ENCODE peak calls at places on chromosomes 2 and 18, in four cellular contexts. Y, E, W and K are unnamed samples. For H3K4me1, the result is how much of the 10 kb centered on the place peaks cover.

GRCh38 chr2:149387411-149387810 is 57.0 kb downstream of the LYPD6 start:
- DNase-seq in W (no peak), Y (no peak), E (no peak), K (no peak)

GRCh38 chr2:36696533-36696932 is at the start of gene VIT:
- DNase-seq in W (no peak), E (no peak), Y (no peak), K (no peak)

GRCh38 chr2:53768233-53768542 is 584 bp downstream of the CHAC2 start:
- DNase-seq in W (no peak), E (no peak), Y (peak), K (no peak)

GRCh38 chr2:31888550-31888949 is 122.3 kb downstream of the MEMO1 start:
- DNase-seq in E (no peak), Y (no peak), W (no peak), K (no peak)

GRCh38 chr2:162067596-162067995 is 6.4 kb downstream of the DPP4 start:
- DNase-seq in Y (no peak), W (no peak), E (no peak), K (no peak)

GRCh38 chr18:36572135-36572856 is 256.5 kb downstream of the TPGS2 start:
- DNase-seq in W (no peak), Y (peak), E (peak), K (peak)

GRCh38 chr18:48775372-48776160 is 175.2 kb downstream of the SMAD7 start:
- DNase-seq in Y (no peak), W (no peak), E (no peak), K (no peak)

GRCh38 chr2:67600472-67600871 is 203.3 kb downstream of the ETAA1 start:
- DNase-seq in W (peak), E (no peak), Y (peak), K (no peak)

GRCh38 chr2:24489942-24490673 is 946 bp upstream of the NCOA1 start:
- DNase-seq in Y (peak), E (no peak), W (peak), K (peak)

GRCh38 chr18:27017901-27018500 is 152.5 kb upstream of the AQP4 start:
- DNase-seq in W (no peak), Y (peak), E (no peak), K (peak)

GRCh38 chr2:15940661-15941482 is 522 bp downstream of the MYCN start:
- DNase-seq in E (no peak), Y (no peak), W (peak), K (no peak)

GRCh38 chr2:120210234-120210781 is 12.9 kb downstream of the TMEM185B start:
- DNase-seq in Y (no peak), W (no peak), E (no peak), K (no peak)

GRCh38 chr2:228624708-228625107 is 443.2 kb upstream of the SPHKAP start:
- DNase-seq in E (no peak), W (no peak), Y (no peak), K (no peak)

GRCh38 chr2:108583903-108584520 is 49.7 kb downstream of the LIMS1 start:
- DNase-seq in Y (peak), W (no peak), E (no peak), K (peak)

GRCh38 chr2:236622660-236623059 is 53.0 kb downstream of the ACKR3 start:
- DNase-seq in Y (no peak), W (no peak), E (no peak), K (no peak)

GRCh38 chr2:109232909-109233308 is 103.9 kb downstream of the SH3RF3 start:
- DNase-seq in Y (no peak), W (no peak), E (no peak), K (no peak)

GRCh38 chr2:239830718-239831271 is 194.3 kb downstream of the NDUFA10 start:
- DNase-seq in W (peak), Y (no peak), E (no peak), K (no peak)

GRCh38 chr2:229129738-229130371 is 141.2 kb downstream of the PID1 start:
- DNase-seq in Y (no peak), W (no peak), E (no peak), K (no peak)

GRCh38 chr2:231189571-231190495 is 8.6 kb upstream of the ARMC9 start:
- DNase-seq in W (no peak), Y (no peak), E (no peak), K (no peak)

GRCh38 chr2:127149384-127149783 is 42.4 kb upstream of the BIN1 start:
- DNase-seq in W (no peak), Y (no peak), E (no peak), K (no peak)

GRCh38 chr2:109209412-109209811 is 80.4 kb downstream of the SH3RF3 start:
- DNase-seq in E (no peak), Y (no peak), W (no peak), K (no peak)

GRCh38 chr2:222848862-222849261 is 12.0 kb upstream of the ACSL3 start:
- DNase-seq in Y (no peak), E (no peak), W (no peak), K (no peak)

GRCh38 chr18:13259701-13260100 is 41.1 kb downstream of the LDLRAD4 start:
- DNase-seq in W (no peak), E (no peak), Y (no peak), K (no peak)

GRCh38 chr2:196205891-196206408 is 34.6 kb upstream of the STK17B start:
- DNase-seq in E (no peak), W (no peak), Y (no peak), K (no peak)

GRCh38 chr2:48733067-48733503 is 22.4 kb downstream of the LHCGR start:
- DNase-seq in E (no peak), Y (no peak), W (peak), K (no peak)

GRCh38 chr18:21513292-21513691 is 87.2 kb downstream of the ESCO1 start:
- DNase-seq in E (no peak), Y (no peak), W (peak), K (no peak)

GRCh38 chr18:24228661-24229053 is 89.8 kb downstream of the CABYR start:
- DNase-seq in Y (no peak), E (no peak), W (no peak), K (no peak)

GRCh38 chr18:24190590-24190989 is 51.7 kb downstream of the CABYR start:
- DNase-seq in Y (no peak), E (no peak), W (no peak), K (no peak)

GRCh38 chr2:191853843-191854242 is 7.0 kb upstream of the CAVIN2 start:
- DNase-seq in E (no peak), Y (no peak), W (no peak), K (no peak)

GRCh38 chr2:56589820-56590219 is 406.0 kb downstream of the CCDC85A start:
- DNase-seq in E (no peak), W (no peak), Y (no peak), K (no peak)

GRCh38 chr2:170711196-170711773 is 3.9 kb upstream of the SP5 start:
- DNase-seq in Y (no peak), E (no peak), W (no peak), K (peak)

GRCh38 chr2:134246154-134246874 is 7.6 kb upstream of the MGAT5 start:
- DNase-seq in W (no peak), Y (no peak), E (no peak), K (peak)

GRCh38 chr18:35055105-35055504 is 13.9 kb downstream of the MAPRE2 start:
- DNase-seq in W (no peak), E (no peak), Y (no peak), K (no peak)
- H3K4me1 ChIP-seq in W (under half), E (under half), Y (under half), K (under half)

GRCh38 chr2:173716458-173717052 is 248.6 kb downstream of the SP3 start:
- DNase-seq in W (no peak), E (no peak), Y (no peak), K (no peak)
- TF ChIP-seq ATF2 in W (no peak), E (no peak), Y (no peak), K (no peak)

GRCh38 chr2:114728372-114728771 is 285.9 kb downstream of the DPP10 start:
- DNase-seq in W (no peak), Y (no peak), E (no peak), K (peak)

GRCh38 chr2:114724513-114724912 is 282.1 kb downstream of the DPP10 start:
- DNase-seq in Y (no peak), W (no peak), E (no peak), K (peak)

GRCh38 chr2:114729025-114729424 is 286.6 kb downstream of the DPP10 start:
- DNase-seq in W (no peak), E (no peak), Y (no peak), K (peak)

DNA sequence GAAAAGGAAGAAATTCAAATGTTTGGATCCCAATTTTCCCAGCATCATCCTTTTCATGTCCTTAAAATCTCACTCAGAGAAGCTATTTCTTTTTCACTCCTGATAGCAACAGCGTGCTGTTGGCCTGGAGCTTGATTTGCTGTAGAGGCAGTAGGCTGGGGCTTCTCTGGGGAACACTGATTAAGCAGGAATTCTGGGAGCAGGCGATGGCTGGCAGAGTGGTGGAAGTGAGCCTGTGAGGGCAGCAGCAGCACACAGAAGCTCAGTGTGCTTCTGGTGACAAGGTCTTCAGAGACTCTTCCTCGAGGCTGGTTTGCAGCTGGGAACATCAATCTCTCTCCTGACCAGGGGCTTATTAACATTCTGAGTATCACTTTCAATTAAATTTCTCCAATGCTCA is 284.6 kb downstream of the DPP10 start:
- DNase-seq in E (no peak), Y (no peak), W (no peak), K (no peak)
- H3K4me1 ChIP-seq in E (under half), Y (under half), W (under half), K (under half)

DNA sequence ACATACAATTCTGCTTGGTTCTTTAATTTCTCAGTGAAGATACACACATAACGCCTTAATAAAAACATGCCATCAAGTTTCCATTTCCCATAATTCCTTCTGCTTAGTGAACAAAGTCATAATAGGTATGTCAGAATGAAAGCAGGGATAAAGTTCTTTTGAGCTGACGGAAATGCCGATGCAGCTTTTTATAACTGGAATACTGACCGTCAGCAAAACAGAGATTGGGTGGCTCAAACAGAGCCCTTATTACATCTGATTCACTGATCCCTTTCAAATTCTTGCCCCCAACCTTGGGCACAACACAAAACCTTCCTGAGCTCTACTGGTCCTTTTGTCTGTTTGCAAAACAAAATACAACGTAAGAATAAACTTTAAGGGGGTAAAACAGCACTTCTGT is 140.4 kb downstream of the CDH2 start:
- DNase-seq in E (no peak), Y (no peak), W (no peak), K (no peak)
- TF ChIP-seq ATF2 in E (no peak), Y (no peak), W (no peak), K (no peak)

DNA sequence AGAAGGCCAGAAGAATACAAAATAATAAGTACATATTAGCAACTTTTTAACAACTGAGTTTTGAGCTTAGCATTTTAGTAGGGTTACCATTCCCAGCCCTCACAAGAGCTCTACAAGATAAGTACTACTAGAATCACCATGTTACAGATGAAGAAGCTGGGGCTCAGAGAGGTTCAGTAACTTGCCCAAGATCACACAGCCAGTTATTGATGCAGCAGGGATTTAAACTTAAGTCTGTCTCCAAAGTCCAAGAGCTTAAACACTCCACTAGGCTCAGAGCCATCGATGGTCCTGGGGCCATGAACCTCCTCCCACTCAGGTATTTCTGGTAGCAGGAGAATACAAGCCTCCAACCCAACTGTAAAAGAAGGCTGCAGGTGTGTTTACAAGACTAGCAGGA is 30.8 kb downstream of the TNS1 start:
- DNase-seq in Y (no peak), E (no peak), W (no peak), K (no peak)
- H3K4me1 ChIP-seq in Y (under half), E (under half), W (under half), K (under half)

GRCh38 chr2:27652341-27652740 is 11.1 kb downstream of the SUPT7L start:
- DNase-seq in E (no peak), Y (no peak), W (no peak), K (no peak)

GRCh38 chr2:27653397-27653796 is 10.0 kb downstream of the SUPT7L start:
- DNase-seq in W (no peak), Y (no peak), E (no peak), K (no peak)

GRCh38 chr2:27651056-27651455 is 12.4 kb downstream of the SUPT7L start:
- DNase-seq in Y (no peak), W (no peak), E (no peak), K (no peak)

GRCh38 chr2:27652790-27653189 is 10.6 kb downstream of the SUPT7L start:
- DNase-seq in W (no peak), Y (no peak), E (no peak), K (no peak)

DNA sequence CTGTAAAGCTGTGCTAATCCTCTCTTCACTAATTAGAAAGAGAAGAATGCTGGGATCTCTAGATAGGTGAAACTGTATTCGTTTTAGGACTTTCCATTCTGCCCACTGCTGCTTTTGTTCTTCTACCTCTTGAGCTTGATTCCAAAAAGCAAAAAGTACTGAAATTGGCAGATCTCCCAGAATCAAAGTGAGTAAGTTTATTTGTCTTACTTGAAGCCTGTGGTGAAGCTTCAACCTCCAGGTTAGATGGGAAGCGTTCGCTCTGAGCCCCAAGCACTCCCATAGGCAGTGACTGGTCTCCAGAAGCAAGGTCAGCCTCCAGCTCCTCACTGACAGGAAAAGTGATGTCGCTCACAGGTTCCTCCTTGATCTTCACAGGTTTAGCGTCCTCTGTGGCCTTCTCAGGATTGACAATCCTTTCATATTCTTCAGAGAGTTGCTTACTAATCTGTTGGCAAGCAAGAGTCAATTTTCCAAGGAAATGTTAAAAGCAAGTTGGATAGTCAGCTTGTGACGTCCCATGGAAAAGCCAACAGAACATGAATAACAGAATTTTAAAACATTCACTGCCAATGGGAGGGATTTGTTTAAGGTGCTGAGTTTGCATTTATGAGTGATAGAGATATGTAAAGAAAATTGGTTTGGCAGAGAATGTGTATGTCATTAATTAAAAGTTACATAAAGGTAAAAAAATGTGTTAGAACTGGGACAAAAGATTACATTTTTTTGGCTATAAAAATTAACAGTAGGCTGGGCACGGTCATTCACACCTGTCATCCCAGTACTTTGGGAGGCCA is 8.1 kb downstream of the SUPT7L start:
- DNase-seq in E (no peak), Y (no peak), W (no peak), K (no peak)
- TF ChIP-seq ATF2 in E (no peak), Y (no peak), W (no peak), K (no peak)

GRCh38 chr2:54891901-54892300 is 158.3 kb downstream of the RTN4 start:
- DNase-seq in W (no peak), Y (no peak), E (no peak), K (no peak)

GRCh38 chr2:54889053-54889452 is 161.2 kb downstream of the RTN4 start:
- DNase-seq in W (no peak), Y (no peak), E (no peak), K (no peak)

DNA sequence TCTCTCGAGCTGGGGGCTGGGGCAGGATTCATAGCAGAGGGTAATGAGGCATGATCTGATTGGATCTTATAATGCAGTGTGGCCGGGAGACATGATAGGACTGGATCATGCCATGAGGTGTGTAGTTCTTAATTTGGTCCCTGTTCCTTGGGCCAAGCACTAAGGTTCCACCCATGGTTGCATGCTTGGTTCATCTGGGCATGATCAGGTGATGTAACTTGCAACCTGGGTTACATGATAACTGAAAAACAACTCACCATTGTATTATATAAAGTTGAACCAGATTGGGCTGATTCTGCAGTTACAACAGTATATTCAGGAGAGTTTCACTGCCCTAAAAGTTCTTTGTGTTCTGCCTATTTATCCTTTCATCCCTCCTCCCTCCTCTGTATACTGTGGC is 162.1 kb downstream of the RTN4 start:
- DNase-seq in W (no peak), E (no peak), Y (no peak), K (no peak)
- H3K4me1 ChIP-seq in W (under half), E (under half), Y (under half), K (under half)